ENCODE peak calls at places on chromosome 6, in nine cellular contexts. B is A172; P is T-helper 1 cell; S is stimulated activated CD4-positive, alpha-beta T cell treated with anti-CD3 and anti-CD28 coated beads, Interleukin-15, amount 100 ng/mL, for 48 hours; M is right atrium auricular region; J is AG10803; O is nucleus accumbens; Q is fibroblast of lung; I is germinal center. V is an unnamed sample.

GRCh38 chr6:143276436-143276835 is 174.1 kb downstream of the ADAT2 start:
- DNase-seq in B (no peak), P (no peak), S (no peak), M (no peak), J (no peak), O (no peak), Q (no peak), I (peak), V (no peak)

GRCh38 chr6:68778356-68779020 is 143.4 kb downstream of the ADGRB3 start:
- DNase-seq in B (peak), P (no peak), S (no peak), M (no peak), J (peak), O (peak), Q (peak), I (no peak), V (peak)

GRCh38 chr6:167565884-167566491 is 241.1 kb downstream of the TTLL2 start:
- DNase-seq in B (no peak), P (no peak), S (no peak), M (peak), J (no peak), O (no peak), Q (no peak), I (no peak), V (peak)

GRCh38 chr6:10951675-10952282 is 64.9 kb downstream of the SYCP2L start:
- DNase-seq in B (peak), P (no peak), S (no peak), M (no peak), J (peak), O (no peak), Q (peak), I (peak), V (peak)

GRCh38 chr6:139981810-139982550 is 607.5 kb upstream of the CITED2 start:
- DNase-seq in B (no peak), P (no peak), S (no peak), M (no peak), J (peak), O (no peak), Q (peak), I (no peak), V (peak)

GRCh38 chr6:170042596-170043118 is 248.2 kb downstream of the DLL1 start:
- DNase-seq in B (no peak), P (no peak), S (no peak), M (no peak), J (no peak), O (no peak), Q (no peak), I (no peak), V (no peak)

GRCh38 chr6:44054635-44055559 is 72.4 kb downstream of the MRPL14 start:
- DNase-seq in B (peak), P (no peak), S (no peak), M (no peak), J (peak), O (no peak), Q (peak), I (no peak), V (no peak)

GRCh38 chr6:90533615-90534336 is 53.1 kb downstream of the MAP3K7 start:
- DNase-seq in B (no peak), P (no peak), S (no peak), M (no peak), J (no peak), O (no peak), Q (no peak), I (no peak), V (no peak)

GRCh38 chr6:129498556-129498940 is 211.4 kb downstream of the ARHGAP18 start:
- DNase-seq in B (no peak), P (no peak), S (no peak), M (no peak), J (peak), O (no peak), Q (peak), I (no peak), V (no peak)

GRCh38 chr6:145562771-145563615 is 172.3 kb downstream of the EPM2A start:
- DNase-seq in B (no peak), P (no peak), S (no peak), M (no peak), J (peak), O (no peak), Q (peak), I (no peak), V (no peak)

GRCh38 chr6:170025341-170026271 is 265.3 kb downstream of the DLL1 start:
- DNase-seq in B (no peak), P (no peak), S (no peak), M (no peak), J (no peak), O (no peak), Q (no peak), I (no peak), V (no peak)

GRCh38 chr6:26122402-26122792 is 35.2 kb downstream of the HFE start:
- DNase-seq in B (peak), P (no peak), S (no peak), M (no peak), J (no peak), O (no peak), Q (peak), I (no peak), V (no peak)

GRCh38 chr6:89369009-89369408 is 16.5 kb upstream of the UBE2J1 start:
- DNase-seq in B (peak), P (no peak), S (no peak), M (peak), J (peak), O (no peak), Q (peak), I (no peak), V (peak)

GRCh38 chr6:90169328-90169886 is 127.2 kb downstream of the BACH2 start:
- DNase-seq in B (peak), P (no peak), S (no peak), M (no peak), J (no peak), O (no peak), Q (peak), I (no peak), V (no peak)

GRCh38 chr6:221531-222349 is 70.5 kb upstream of the DUSP22 start:
- DNase-seq in B (peak), P (no peak), S (no peak), M (no peak), J (peak), O (no peak), Q (peak), I (no peak), V (no peak)

GRCh38 chr6:108655840-108656650 is 95.3 kb downstream of the FOXO3 start:
- DNase-seq in B (peak), P (no peak), S (no peak), M (peak), J (peak), O (no peak), Q (peak), I (no peak), V (no peak)

GRCh38 chr6:141874930-141875602 is 257.7 kb upstream of the GJE1 start:
- DNase-seq in B (no peak), P (no peak), S (no peak), M (no peak), J (peak), O (no peak), Q (no peak), I (no peak), V (no peak)

GRCh38 chr6:19413323-19413722 is 423.8 kb upstream of the ID4 start:
- DNase-seq in B (peak), P (no peak), S (no peak), M (no peak), J (peak), O (no peak), Q (peak), I (no peak), V (peak)

GRCh38 chr6:6901205-6901719 is 206.5 kb upstream of the RREB1 start:
- DNase-seq in B (no peak), P (no peak), S (no peak), M (no peak), J (no peak), O (no peak), Q (no peak), I (no peak), V (no peak)

GRCh38 chr6:54846243-54846856 is at the start of gene FAM83B:
- DNase-seq in B (no peak), P (no peak), S (no peak), M (no peak), J (no peak), O (no peak), Q (peak), I (no peak), V (peak)

GRCh38 chr6:89644864-89645263 is 6.3 kb upstream of the LYRM2 start:
- DNase-seq in B (no peak), P (no peak), S (no peak), M (no peak), J (no peak), O (no peak), Q (no peak), I (no peak), V (no peak)

GRCh38 chr6:111837641-111838500 is 35.4 kb downstream of the FYN start:
- DNase-seq in B (no peak), P (no peak), S (peak), M (no peak), J (no peak), O (no peak), Q (no peak), I (no peak), V (no peak)

GRCh38 chr6:155915651-155916050 is 460.0 kb upstream of the NOX3 start:
- DNase-seq in B (no peak), P (no peak), S (no peak), M (no peak), J (no peak), O (no peak), Q (no peak), I (no peak), V (no peak)

GRCh38 chr6:142705054-142705453 is 239.9 kb downstream of the HIVEP2 start:
- DNase-seq in B (no peak), P (no peak), S (no peak), M (no peak), J (no peak), O (no peak), Q (no peak), I (no peak), V (no peak)

GRCh38 chr6:156464100-156464878 is 312.9 kb upstream of the ARID1B start:
- DNase-seq in B (no peak), P (no peak), S (no peak), M (no peak), J (no peak), O (no peak), Q (no peak), I (no peak), V (no peak)

GRCh38 chr6:21808551-21809181 is 215.1 kb downstream of the SOX4 start:
- DNase-seq in B (no peak), P (no peak), S (no peak), M (no peak), J (peak), O (no peak), Q (peak), I (no peak), V (no peak)

GRCh38 chr6:159106627-159107241 is 61.9 kb upstream of the TAGAP start:
- DNase-seq in B (peak), P (peak), S (peak), M (peak), J (peak), O (peak), Q (peak), I (peak), V (peak)

GRCh38 chr6:155442562-155442961 is 13.1 kb downstream of the NOX3 start:
- DNase-seq in B (no peak), P (no peak), S (no peak), M (no peak), J (no peak), O (no peak), Q (no peak), I (no peak), V (no peak)

GRCh38 chr6:127878115-127878514 is 22.7 kb downstream of the THEMIS start:
- DNase-seq in B (no peak), P (no peak), S (no peak), M (no peak), J (no peak), O (no peak), Q (no peak), I (no peak), V (no peak)

GRCh38 chr6:40286027-40286426 is 301.1 kb downstream of the LRFN2 start:
- DNase-seq in B (no peak), P (no peak), S (no peak), M (no peak), J (no peak), O (no peak), Q (no peak), I (no peak), V (no peak)

GRCh38 chr6:155185544-155185943 is 78.3 kb upstream of the CLDN20 start:
- DNase-seq in B (peak), P (no peak), S (no peak), M (no peak), J (peak), O (no peak), Q (peak), I (no peak), V (peak)

GRCh38 chr6:134642217-134642616 is 307.7 kb downstream of the ALDH8A1 start:
- DNase-seq in B (no peak), P (no peak), S (no peak), M (no peak), J (peak), O (no peak), Q (no peak), I (no peak), V (no peak)

GRCh38 chr6:36160147-36160760 is 29.9 kb downstream of the MAPK13 start:
- DNase-seq in B (no peak), P (no peak), S (no peak), M (no peak), J (peak), O (no peak), Q (peak), I (no peak), V (no peak)

GRCh38 chr6:64504509-64504908 is 868.9 kb downstream of the PHF3 start:
- DNase-seq in B (no peak), P (no peak), S (no peak), M (no peak), J (no peak), O (no peak), Q (no peak), I (no peak), V (no peak)

GRCh38 chr6:45477785-45478184 is 100.1 kb upstream of the SUPT3H start:
- DNase-seq in B (no peak), P (no peak), S (no peak), M (no peak), J (no peak), O (no peak), Q (no peak), I (no peak), V (no peak)

GRCh38 chr6:95280690-95281273 is 296.6 kb upstream of the MANEA start:
- DNase-seq in B (no peak), P (no peak), S (no peak), M (no peak), J (no peak), O (no peak), Q (peak), I (no peak), V (peak)

GRCh38 chr6:152378154-152378553 is 259.0 kb downstream of the SYNE1 start:
- DNase-seq in B (peak), P (no peak), S (no peak), M (no peak), J (peak), O (no peak), Q (peak), I (no peak), V (no peak)

GRCh38 chr6:22497299-22497698 is 72.1 kb upstream of the HDGFL1 start:
- DNase-seq in B (no peak), P (no peak), S (no peak), M (no peak), J (no peak), O (no peak), Q (no peak), I (no peak), V (no peak)

GRCh38 chr6:132962936-132963579 is 148.7 kb downstream of the RPS12 start:
- DNase-seq in B (peak), P (no peak), S (peak), M (peak), J (peak), O (peak), Q (peak), I (peak), V (peak)